ENCODE peak calls at places on chromosome X, in ten cellular contexts. F, K, V, B, J, E, P, T, Q and M are unnamed samples.

GRCh38 chrX:57680160-57680559 is at the start of gene NLRP2B:
- DNase-seq in K (no peak), B (no peak), F (no peak), T (no peak), J (no peak), Q (no peak), V (no peak), P (no peak), E (no peak), M (no peak)

GRCh38 chrX:107723501-107723900 is 52.1 kb downstream of the TSC22D3 start:
- DNase-seq in T (no peak), E (no peak), V (no peak), J (no peak), P (no peak), B (no peak), Q (no peak), F (no peak), K (no peak), M (no peak)

GRCh38 chrX:42090395-42090794 is 167.0 kb upstream of the CASK start:
- DNase-seq in P (no peak), K (no peak), V (no peak), J (no peak), F (no peak), Q (no peak), T (no peak), B (no peak), E (no peak), M (no peak)

GRCh38 chrX:149713279-149714050 is 1.6 kb downstream of the MAGEA11 start:
- DNase-seq in T (no peak), K (no peak), B (no peak), Q (no peak), E (no peak), V (no peak), F (no peak), P (no peak), J (no peak), M (no peak)

GRCh38 chrX:19709812-19710518 is 177.4 kb downstream of the SH3KBP1 start:
- DNase-seq in J (no peak), P (no peak), T (no peak), F (peak), K (no peak), V (no peak), E (no peak), B (no peak), Q (no peak), M (no peak)

GRCh38 chrX:107629533-107629909 is 1.2 kb downstream of the PRPS1 start:
- DNase-seq in E (no peak), K (peak), T (no peak), F (peak), J (no peak), Q (peak), P (no peak), V (no peak), B (no peak), M (no peak)

GRCh38 chrX:11792461-11793421 is 34.7 kb downstream of the MSL3 start:
- DNase-seq in K (peak), F (no peak), P (no peak), V (no peak), B (peak), E (peak), T (peak), J (no peak), Q (no peak), M (peak)

GRCh38 chrX:643911-644303 is 13.3 kb downstream of the SHOX start:
- DNase-seq in P (no peak), V (no peak), T (no peak), E (no peak), J (no peak), B (no peak), Q (no peak), F (no peak), K (no peak), M (no peak)

GRCh38 chrX:107716045-107716684 is 59.4 kb downstream of the TSC22D3 start:
- DNase-seq in P (peak), F (peak), T (no peak), Q (peak), J (no peak), V (no peak), E (no peak), B (peak), K (peak), M (peak)

GRCh38 chrX:35890699-35891098 is 28.8 kb upstream of the CFAP47 start:
- DNase-seq in T (no peak), F (no peak), K (peak), V (peak), Q (peak), P (peak), B (peak), E (no peak), J (peak), M (no peak)

GRCh38 chrX:55342533-55343501 is 78.1 kb upstream of the PAGE3 start:
- DNase-seq in P (no peak), T (peak), J (peak), E (no peak), B (peak), K (peak), F (no peak), V (peak), Q (no peak), M (peak)

GRCh38 chrX:150773117-150773516 is 79.9 kb downstream of the MTMR1 start:
- DNase-seq in F (no peak), E (no peak), Q (no peak), V (no peak), K (no peak), T (no peak), P (no peak), J (no peak), B (no peak), M (no peak)

GRCh38 chrX:19616959-19617358 is 101.7 kb upstream of the MAP3K15 start:
- DNase-seq in J (no peak), P (no peak), V (no peak), F (peak), B (no peak), Q (no peak), K (no peak), T (no peak), E (no peak), M (no peak)

GRCh38 chrX:121831601-121832000 is 784.2 kb downstream of the GLUD2 start:
- DNase-seq in F (peak), T (no peak), K (no peak), Q (no peak), P (no peak), J (no peak), E (no peak), V (no peak), B (no peak), M (no peak)